ENCODE peak calls at places on chromosome 17, in six cellular contexts. G, H, D, S, F and K are unnamed samples.

GRCh38 chr17:32917081-32917480 is 10.9 kb upstream of the TMEM98 start:
- DNase-seq in G (no peak), H (no peak), D (no peak), S (no peak), F (no peak), K (no peak)

GRCh38 chr17:28488884-28489276 is 15.4 kb downstream of the SLC13A2 start:
- DNase-seq in G (no peak), H (no peak), D (no peak), S (no peak), F (no peak), K (no peak)

GRCh38 chr17:76523084-76524037 is 14.1 kb downstream of the CYGB start:
- DNase-seq in G (peak), H (peak), D (peak), S (peak), F (no peak), K (no peak)

GRCh38 chr17:39553326-39553945 is 54.3 kb downstream of the NEUROD2 start:
- DNase-seq in G (no peak), H (no peak), D (no peak), S (no peak), F (no peak), K (no peak)

GRCh38 chr17:79559111-79559887 is 51.6 kb downstream of the RBFOX3 start:
- DNase-seq in G (no peak), H (no peak), D (no peak), S (no peak), F (no peak), K (no peak)

GRCh38 chr17:75036643-75037268 is 10.0 kb downstream of the ATP5PD start:
- DNase-seq in G (peak), H (peak), D (no peak), S (peak), F (peak), K (peak)

GRCh38 chr17:39231091-39231561 is 5.4 kb upstream of the STAC2 start:
- DNase-seq in G (no peak), H (peak), D (no peak), S (no peak), F (no peak), K (no peak)

GRCh38 chr17:44798352-44798751 is 31.7 kb downstream of the GJC1 start:
- DNase-seq in G (no peak), H (no peak), D (no peak), S (no peak), F (no peak), K (no peak)

GRCh38 chr17:53896047-53896446 is 73.3 kb downstream of the KIF2B start:
- DNase-seq in G (no peak), H (no peak), D (no peak), S (no peak), F (no peak), K (no peak)